ENCODE peak calls at places on chromosomes 6 and 20, in nine cellular contexts. One of them, this sample, is unnamed. For H3K4me1 and H3K27me3, the result is how much of the 10 kb centered on the place peaks cover.

GRCh38 chr6:111586554-111586953 is 19.1 kb downstream of the TRAF3IP2 start:
- DNase-seq in spleen: no peak
- DNase-seq in body of pancreas: no peak
- DNase-seq in IMR-90: no peak
- DNase-seq in right lobe of liver: no peak
- DNase-seq in uterus: no peak
- DNase-seq in heart left ventricle: no peak
- DNase-seq in tibial nerve: no peak
- DNase-seq in stomach: no peak
- DNase-seq in this sample: no peak

GRCh38 chr20:2838847-2839671 is 1.4 kb downstream of the PCED1A start:
- DNase-seq in spleen: no peak
- DNase-seq in body of pancreas: no peak
- DNase-seq in IMR-90: no peak
- DNase-seq in right lobe of liver: no peak
- DNase-seq in uterus: no peak
- DNase-seq in heart left ventricle: no peak
- DNase-seq in tibial nerve: no peak
- DNase-seq in stomach: no peak
- DNase-seq in this sample: no peak

GRCh38 chr20:56247954-56248782 is at the start of gene MC3R:
- DNase-seq in spleen: no peak
- DNase-seq in body of pancreas: peak
- DNase-seq in IMR-90: peak
- DNase-seq in right lobe of liver: peak
- DNase-seq in uterus: no peak
- DNase-seq in heart left ventricle: peak
- DNase-seq in tibial nerve: no peak
- DNase-seq in stomach: peak
- DNase-seq in this sample: peak

GRCh38 chr6:90083891-90084290 is 189.6 kb downstream of the GJA10 start:
- DNase-seq in spleen: peak
- DNase-seq in body of pancreas: no peak
- DNase-seq in IMR-90: no peak
- DNase-seq in right lobe of liver: no peak
- DNase-seq in uterus: no peak
- DNase-seq in heart left ventricle: no peak
- DNase-seq in tibial nerve: no peak
- DNase-seq in stomach: no peak
- DNase-seq in this sample: no peak

GRCh38 chr6:131043902-131044447 is 19.1 kb downstream of the EPB41L2 start:
- DNase-seq in spleen: peak
- DNase-seq in body of pancreas: no peak
- DNase-seq in IMR-90: no peak
- DNase-seq in right lobe of liver: no peak
- DNase-seq in uterus: no peak
- DNase-seq in heart left ventricle: no peak
- DNase-seq in tibial nerve: no peak
- DNase-seq in stomach: no peak
- DNase-seq in this sample: no peak

GRCh38 chr6:33613146-33613793 is 7.9 kb upstream of the ITPR3 start:
- DNase-seq in spleen: no peak
- DNase-seq in body of pancreas: peak
- DNase-seq in IMR-90: peak
- DNase-seq in right lobe of liver: no peak
- DNase-seq in uterus: no peak
- DNase-seq in heart left ventricle: no peak
- DNase-seq in tibial nerve: no peak
- DNase-seq in stomach: no peak
- DNase-seq in this sample: no peak

GRCh38 chr6:125124250-125124777 is 29.3 kb upstream of the TPD52L1 start:
- DNase-seq in spleen: no peak
- DNase-seq in body of pancreas: no peak
- DNase-seq in IMR-90: no peak
- DNase-seq in right lobe of liver: peak
- DNase-seq in uterus: no peak
- DNase-seq in heart left ventricle: no peak
- DNase-seq in tibial nerve: no peak
- DNase-seq in stomach: no peak
- DNase-seq in this sample: no peak

GRCh38 chr6:159978291-159979135 is 9.6 kb downstream of the IGF2R start:
- DNase-seq in spleen: no peak
- DNase-seq in body of pancreas: peak
- DNase-seq in IMR-90: no peak
- DNase-seq in right lobe of liver: no peak
- DNase-seq in uterus: no peak
- DNase-seq in heart left ventricle: no peak
- DNase-seq in tibial nerve: no peak
- DNase-seq in stomach: no peak
- DNase-seq in this sample: no peak

GRCh38 chr20:45819466-45819865 is 7.0 kb downstream of the UBE2C start:
- DNase-seq in spleen: no peak
- DNase-seq in body of pancreas: no peak
- DNase-seq in IMR-90: no peak
- DNase-seq in right lobe of liver: no peak
- DNase-seq in uterus: no peak
- DNase-seq in heart left ventricle: no peak
- DNase-seq in tibial nerve: no peak
- DNase-seq in stomach: no peak
- DNase-seq in this sample: no peak

GRCh38 chr20:45817652-45818194 is 5.3 kb downstream of the UBE2C start:
- DNase-seq in spleen: no peak
- DNase-seq in body of pancreas: no peak
- DNase-seq in IMR-90: peak
- DNase-seq in right lobe of liver: no peak
- DNase-seq in uterus: no peak
- DNase-seq in heart left ventricle: no peak
- DNase-seq in tibial nerve: no peak
- DNase-seq in stomach: no peak
- DNase-seq in this sample: no peak

GRCh38 chr20:45818239-45818638 is 5.8 kb downstream of the UBE2C start:
- DNase-seq in spleen: no peak
- DNase-seq in body of pancreas: no peak
- DNase-seq in IMR-90: no peak
- DNase-seq in right lobe of liver: no peak
- DNase-seq in uterus: no peak
- DNase-seq in heart left ventricle: no peak
- DNase-seq in tibial nerve: no peak
- DNase-seq in stomach: no peak
- DNase-seq in this sample: no peak

GRCh38 chr20:45814314-45814713 is 1.9 kb downstream of the UBE2C start:
- DNase-seq in spleen: no peak
- DNase-seq in body of pancreas: no peak
- DNase-seq in IMR-90: peak
- DNase-seq in right lobe of liver: no peak
- DNase-seq in uterus: no peak
- DNase-seq in heart left ventricle: no peak
- DNase-seq in tibial nerve: no peak
- DNase-seq in stomach: no peak
- DNase-seq in this sample: no peak

DNA sequence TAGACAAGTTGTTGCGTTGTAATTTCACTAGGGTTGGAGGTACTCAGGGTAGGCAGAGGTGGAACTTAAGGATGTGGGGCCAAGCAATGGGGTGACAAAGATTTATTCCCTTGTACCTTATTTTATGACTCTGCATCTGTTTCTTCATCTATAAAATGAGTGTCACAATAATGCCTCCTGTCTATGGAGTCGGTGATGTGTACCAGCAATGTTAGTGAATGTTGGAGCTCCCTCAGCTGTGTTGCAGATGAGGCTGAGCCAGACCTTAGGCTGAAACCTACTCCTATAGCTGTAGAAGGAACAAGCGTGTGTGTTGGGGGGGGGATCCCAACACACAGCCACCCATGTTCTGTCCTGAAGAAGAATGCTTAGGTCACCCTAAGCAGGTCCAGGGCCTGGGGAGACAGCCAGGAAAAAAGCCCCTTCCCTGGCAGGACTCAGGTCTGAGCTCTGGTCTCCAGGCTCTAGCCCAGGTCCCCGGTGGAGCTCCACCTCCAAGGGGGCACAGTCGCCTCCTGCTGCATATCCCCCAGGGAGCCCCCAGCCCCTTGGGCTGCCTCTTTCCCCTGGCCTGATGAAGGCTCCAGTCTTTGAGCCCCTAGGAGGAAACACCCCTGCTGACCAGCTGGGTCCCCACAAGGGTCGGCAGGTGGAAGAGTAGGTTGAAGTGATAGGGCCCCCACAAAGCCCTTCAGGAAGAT is 4.7 kb downstream of the UBE2C start:
- DNase-seq in spleen: no peak
- DNase-seq in body of pancreas: no peak
- DNase-seq in IMR-90: no peak
- DNase-seq in right lobe of liver: no peak
- DNase-seq in uterus: no peak
- DNase-seq in heart left ventricle: no peak
- DNase-seq in tibial nerve: no peak
- DNase-seq in stomach: no peak
- DNase-seq in this sample: no peak
- TF ChIP-seq POLR2A in spleen: no peak
- TF ChIP-seq POLR2A in body of pancreas: no peak
- TF ChIP-seq POLR2A in IMR-90: no peak
- TF ChIP-seq POLR2A in right lobe of liver: no peak
- TF ChIP-seq POLR2A in uterus: no peak
- TF ChIP-seq POLR2A in heart left ventricle: no peak
- TF ChIP-seq POLR2A in tibial nerve: no peak
- TF ChIP-seq POLR2A in stomach: no peak
- TF ChIP-seq POLR2A in this sample: no peak

DNA sequence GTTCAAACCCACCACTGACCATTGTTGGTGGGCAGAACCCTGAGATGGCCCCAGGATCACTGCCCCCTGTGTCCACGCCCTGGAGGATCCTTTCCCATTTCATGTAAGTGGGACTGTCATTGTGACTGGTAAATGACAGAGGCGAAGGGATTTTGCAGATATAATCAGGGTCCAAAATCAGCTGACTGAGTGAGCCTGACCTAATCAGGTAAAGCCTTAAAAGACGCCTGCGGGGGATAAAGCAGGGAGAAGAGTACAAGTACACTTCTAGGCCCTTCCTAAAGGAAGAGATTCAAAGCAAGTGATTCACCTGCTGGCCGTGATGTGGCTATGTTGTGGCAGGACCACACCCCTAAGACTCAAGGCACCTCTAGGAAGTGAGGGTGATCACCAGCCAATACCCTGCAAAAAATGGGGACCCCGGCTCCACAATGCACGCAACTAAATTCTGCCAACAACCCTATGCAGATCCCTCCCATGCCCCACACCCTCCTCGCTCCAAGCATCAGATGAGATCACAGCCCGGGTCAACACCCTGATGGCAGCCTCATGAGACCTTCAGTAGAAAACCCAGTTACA is 11.4 kb downstream of the PREX1 start:
- DNase-seq in spleen: peak
- DNase-seq in body of pancreas: no peak
- DNase-seq in IMR-90: no peak
- DNase-seq in right lobe of liver: no peak
- DNase-seq in uterus: no peak
- DNase-seq in heart left ventricle: no peak
- DNase-seq in tibial nerve: no peak
- DNase-seq in stomach: no peak
- DNase-seq in this sample: no peak
- H3K4me1 ChIP-seq in spleen: half or more
- H3K4me1 ChIP-seq in body of pancreas: under half
- H3K4me1 ChIP-seq in IMR-90: under half
- H3K4me1 ChIP-seq in right lobe of liver: under half
- H3K4me1 ChIP-seq in uterus: under half
- H3K4me1 ChIP-seq in heart left ventricle: under half
- H3K4me1 ChIP-seq in tibial nerve: half or more
- H3K4me1 ChIP-seq in stomach: under half
- H3K4me1 ChIP-seq in this sample: under half

GRCh38 chr6:144063246-144063743 is 32.1 kb downstream of the SF3B5 start:
- DNase-seq in spleen: no peak
- DNase-seq in body of pancreas: peak
- DNase-seq in IMR-90: no peak
- DNase-seq in right lobe of liver: no peak
- DNase-seq in uterus: no peak
- DNase-seq in heart left ventricle: no peak
- DNase-seq in tibial nerve: no peak
- DNase-seq in stomach: no peak
- DNase-seq in this sample: no peak

GRCh38 chr6:144064831-144065668 is 30.3 kb downstream of the SF3B5 start:
- DNase-seq in spleen: peak
- DNase-seq in body of pancreas: peak
- DNase-seq in IMR-90: no peak
- DNase-seq in right lobe of liver: no peak
- DNase-seq in uterus: no peak
- DNase-seq in heart left ventricle: no peak
- DNase-seq in tibial nerve: no peak
- DNase-seq in stomach: no peak
- DNase-seq in this sample: no peak

GRCh38 chr6:144063744-144064401 is 31.5 kb downstream of the SF3B5 start:
- DNase-seq in spleen: peak
- DNase-seq in body of pancreas: peak
- DNase-seq in IMR-90: no peak
- DNase-seq in right lobe of liver: peak
- DNase-seq in uterus: peak
- DNase-seq in heart left ventricle: peak
- DNase-seq in tibial nerve: peak
- DNase-seq in stomach: peak
- DNase-seq in this sample: peak

GRCh38 chr6:144064402-144064830 is 31.0 kb downstream of the SF3B5 start:
- DNase-seq in spleen: peak
- DNase-seq in body of pancreas: peak
- DNase-seq in IMR-90: no peak
- DNase-seq in right lobe of liver: peak
- DNase-seq in uterus: no peak
- DNase-seq in heart left ventricle: peak
- DNase-seq in tibial nerve: peak
- DNase-seq in stomach: peak
- DNase-seq in this sample: peak

DNA sequence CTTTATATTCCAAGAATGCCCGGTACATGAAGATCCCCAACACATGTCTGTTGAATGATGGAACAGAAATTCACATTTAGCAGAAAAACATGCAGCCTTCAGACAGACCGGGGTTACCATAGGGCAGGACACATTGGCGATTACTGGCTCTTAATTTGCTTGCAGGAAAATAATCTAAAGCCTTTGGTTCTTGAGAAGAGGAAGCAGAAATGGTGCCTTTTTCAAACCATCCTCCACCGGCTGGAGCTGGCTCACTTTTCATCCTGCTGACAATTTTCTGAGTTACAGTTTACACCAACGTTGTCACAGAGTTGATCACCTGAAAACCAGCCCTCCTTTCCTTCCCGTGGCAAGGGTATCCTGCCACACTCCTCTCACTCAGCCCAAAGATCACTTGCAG is 32.6 kb downstream of the SF3B5 start:
- DNase-seq in spleen: no peak
- DNase-seq in body of pancreas: no peak
- DNase-seq in IMR-90: no peak
- DNase-seq in right lobe of liver: no peak
- DNase-seq in uterus: no peak
- DNase-seq in heart left ventricle: no peak
- DNase-seq in tibial nerve: no peak
- DNase-seq in stomach: no peak
- DNase-seq in this sample: no peak
- H3K27me3 ChIP-seq in spleen: under half
- H3K27me3 ChIP-seq in body of pancreas: under half
- H3K27me3 ChIP-seq in IMR-90: half or more
- H3K27me3 ChIP-seq in right lobe of liver: under half
- H3K27me3 ChIP-seq in uterus: under half
- H3K27me3 ChIP-seq in heart left ventricle: under half
- H3K27me3 ChIP-seq in tibial nerve: under half
- H3K27me3 ChIP-seq in stomach: under half
- H3K27me3 ChIP-seq in this sample: under half

DNA sequence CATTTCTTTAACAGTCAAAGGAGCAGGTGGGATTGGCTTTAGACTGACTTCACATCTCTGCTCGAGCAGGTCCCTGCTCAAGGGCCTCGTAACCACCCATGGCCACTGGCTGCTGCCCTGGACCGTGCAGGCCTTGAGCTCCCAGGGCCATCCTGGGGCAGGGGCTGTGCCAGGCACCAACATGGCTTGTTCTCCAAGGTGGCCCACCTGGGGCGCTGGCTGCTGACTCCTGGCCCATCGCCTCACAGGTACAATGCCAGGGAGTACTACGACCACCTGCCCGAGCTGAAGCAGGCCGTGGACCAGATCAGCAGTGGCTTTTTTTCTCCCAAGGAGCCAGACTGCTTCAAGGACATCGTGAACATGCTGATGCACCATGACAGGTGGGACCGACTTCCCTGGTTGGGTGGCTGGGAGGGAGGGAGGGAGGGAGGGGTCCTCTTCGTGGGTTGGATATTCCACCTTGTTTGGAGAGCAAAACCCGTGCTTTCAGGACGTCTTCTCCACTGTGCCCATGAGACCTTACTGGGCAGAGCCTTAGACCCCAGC is 46.1 kb downstream of the PYGB start:
- DNase-seq in spleen: peak
- DNase-seq in body of pancreas: no peak
- DNase-seq in IMR-90: no peak
- DNase-seq in right lobe of liver: no peak
- DNase-seq in uterus: no peak
- DNase-seq in heart left ventricle: no peak
- DNase-seq in tibial nerve: no peak
- DNase-seq in stomach: no peak
- DNase-seq in this sample: no peak
- TF ChIP-seq POLR2A in spleen: no peak
- TF ChIP-seq POLR2A in body of pancreas: no peak
- TF ChIP-seq POLR2A in IMR-90: no peak
- TF ChIP-seq POLR2A in right lobe of liver: no peak
- TF ChIP-seq POLR2A in uterus: no peak
- TF ChIP-seq POLR2A in heart left ventricle: no peak
- TF ChIP-seq POLR2A in tibial nerve: no peak
- TF ChIP-seq POLR2A in stomach: no peak
- TF ChIP-seq POLR2A in this sample: no peak

This sample was measured in testis.